ENCODE peak calls at places on chromosome 1, in four cellular contexts. U, X, W and C are unnamed samples.
A peak's percentile ranks its signal among the peaks of the same experiment; 100 is the strongest.

GRCh38 chr1:203216274-203217138 is 13.0 kb downstream of the CHIT1 start:
- DNase-seq in W (peak; percentile 75), X (peak; percentile 68), U (no peak), C (no peak)

GRCh38 chr1:227388214-227388613 is 69.9 kb upstream of the CDC42BPA start:
- DNase-seq in X (no peak), W (no peak), U (no peak), C (no peak)

GRCh38 chr1:43348343-43348808 is 10.4 kb upstream of the CDC20 start:
- DNase-seq in X (no peak), U (no peak), W (no peak), C (no peak)

GRCh38 chr1:193104496-193104905 is 713 bp downstream of the GLRX2 start:
- DNase-seq in U (peak; percentile 41), W (peak; percentile 38), X (peak; percentile 52), C (no peak)

GRCh38 chr1:229286099-229286766 is 15.3 kb downstream of the RAB4A start:
- DNase-seq in X (no peak), U (no peak), W (no peak), C (no peak)

GRCh38 chr1:205228052-205228451 is 306 bp downstream of the TMCC2 start:
- DNase-seq in X (no peak), U (no peak), W (no peak), C (no peak)

GRCh38 chr1:226702318-226702956 is 36.6 kb downstream of the ITPKB start:
- DNase-seq in X (peak; percentile 94), U (no peak), W (no peak), C (no peak)

GRCh38 chr1:84763912-84764675 is 73.8 kb upstream of the SSX2IP start:
- DNase-seq in U (no peak), W (peak; percentile 40), X (no peak), C (no peak)

GRCh38 chr1:228956864-228957263 is 221.6 kb downstream of the RHOU start:
- DNase-seq in U (no peak), W (no peak), X (peak; percentile 70), C (no peak)

GRCh38 chr1:119341372-119341947 is 27.1 kb upstream of the HAO2 start:
- DNase-seq in X (no peak), U (no peak), W (no peak), C (no peak)

GRCh38 chr1:208233546-208233945 is 10.6 kb downstream of the PLXNA2 start:
- DNase-seq in U (no peak), W (peak; percentile 69), X (no peak), C (no peak)

GRCh38 chr1:228411121-228411520 is 4.5 kb upstream of the TRIM11 start:
- DNase-seq in U (no peak), W (no peak), X (no peak), C (no peak)